ENCODE peak calls at places on chromosomes 13 and 19, in seven cellular contexts. One of them, this sample, is unnamed.

GRCh38 chr13:42002066-42002465 is 41.2 kb upstream of the VWA8 start:
- DNase-seq in HCT116: no peak
- DNase-seq in H1: no peak
- DNase-seq in HepG2: no peak
- DNase-seq in GM12878: no peak
- DNase-seq in endothelial cell of umbilical vein: no peak
- DNase-seq in K562: no peak
- DNase-seq in this sample: no peak

GRCh38 chr13:97353927-97354326 is 80.0 kb upstream of the RAP2A start:
- DNase-seq in HCT116: no peak
- DNase-seq in H1: no peak
- DNase-seq in HepG2: no peak
- DNase-seq in GM12878: no peak
- DNase-seq in endothelial cell of umbilical vein: no peak
- DNase-seq in K562: no peak
- DNase-seq in this sample: no peak

GRCh38 chr19:10797541-10798256 is 38.3 kb downstream of the TMED1 start:
- DNase-seq in HCT116: no peak
- DNase-seq in H1: no peak
- DNase-seq in HepG2: no peak
- DNase-seq in GM12878: peak
- DNase-seq in endothelial cell of umbilical vein: peak
- DNase-seq in K562: no peak
- DNase-seq in this sample: no peak

GRCh38 chr13:46058268-46058667 is 5.7 kb upstream of the ZC3H13 start:
- DNase-seq in HCT116: no peak
- DNase-seq in H1: no peak
- DNase-seq in HepG2: no peak
- DNase-seq in GM12878: no peak
- DNase-seq in endothelial cell of umbilical vein: no peak
- DNase-seq in K562: no peak
- DNase-seq in this sample: no peak

GRCh38 chr19:34171539-34171876 is 796 bp upstream of the LSM14A start:
- DNase-seq in HCT116: no peak
- DNase-seq in H1: no peak
- DNase-seq in HepG2: no peak
- DNase-seq in GM12878: peak
- DNase-seq in endothelial cell of umbilical vein: no peak
- DNase-seq in K562: no peak
- DNase-seq in this sample: no peak

GRCh38 chr19:16374436-16374835 is 49.8 kb downstream of the KLF2 start:
- DNase-seq in HCT116: no peak
- DNase-seq in H1: no peak
- DNase-seq in HepG2: no peak
- DNase-seq in GM12878: no peak
- DNase-seq in endothelial cell of umbilical vein: no peak
- DNase-seq in K562: no peak
- DNase-seq in this sample: no peak

GRCh38 chr13:41456768-41457588 is at the start of gene RGCC:
- DNase-seq in HCT116: peak
- DNase-seq in H1: no peak
- DNase-seq in HepG2: peak
- DNase-seq in GM12878: no peak
- DNase-seq in endothelial cell of umbilical vein: peak
- DNase-seq in K562: peak
- DNase-seq in this sample: no peak

GRCh38 chr19:3506384-3507340 is 551 bp downstream of the FZR1 start:
- DNase-seq in HCT116: no peak
- DNase-seq in H1: no peak
- DNase-seq in HepG2: no peak
- DNase-seq in GM12878: no peak
- DNase-seq in endothelial cell of umbilical vein: peak
- DNase-seq in K562: peak
- DNase-seq in this sample: no peak

GRCh38 chr13:91141619-91142061 is 205.8 kb upstream of the MIR17HG start:
- DNase-seq in HCT116: no peak
- DNase-seq in H1: no peak
- DNase-seq in HepG2: no peak
- DNase-seq in GM12878: no peak
- DNase-seq in endothelial cell of umbilical vein: no peak
- DNase-seq in K562: no peak
- DNase-seq in this sample: no peak

GRCh38 chr13:43797869-43798268 is 11.1 kb upstream of the ENOX1 start:
- DNase-seq in HCT116: no peak
- DNase-seq in H1: no peak
- DNase-seq in HepG2: no peak
- DNase-seq in GM12878: no peak
- DNase-seq in endothelial cell of umbilical vein: no peak
- DNase-seq in K562: no peak
- DNase-seq in this sample: no peak

GRCh38 chr13:48448285-48448962 is 35.5 kb upstream of the LPAR6 start:
- DNase-seq in HCT116: no peak
- DNase-seq in H1: no peak
- DNase-seq in HepG2: no peak
- DNase-seq in GM12878: no peak
- DNase-seq in endothelial cell of umbilical vein: peak
- DNase-seq in K562: no peak
- DNase-seq in this sample: no peak

GRCh38 chr13:40517486-40518311 is 148.7 kb downstream of the FOXO1 start:
- DNase-seq in HCT116: no peak
- DNase-seq in H1: no peak
- DNase-seq in HepG2: no peak
- DNase-seq in GM12878: peak
- DNase-seq in endothelial cell of umbilical vein: no peak
- DNase-seq in K562: no peak
- DNase-seq in this sample: no peak

GRCh38 chr13:77779461-77780272 is 82.2 kb downstream of the SLAIN1 start:
- DNase-seq in HCT116: peak
- DNase-seq in H1: no peak
- DNase-seq in HepG2: peak
- DNase-seq in GM12878: peak
- DNase-seq in endothelial cell of umbilical vein: peak
- DNase-seq in K562: peak
- DNase-seq in this sample: peak

GRCh38 chr19:53037101-53038097 is 7.1 kb upstream of the ERVV-2 start:
- DNase-seq in HCT116: no peak
- DNase-seq in H1: no peak
- DNase-seq in HepG2: no peak
- DNase-seq in GM12878: no peak
- DNase-seq in endothelial cell of umbilical vein: peak
- DNase-seq in K562: peak
- DNase-seq in this sample: no peak

GRCh38 chr19:6778386-6778785 is 5.9 kb downstream of the VAV1 start:
- DNase-seq in HCT116: no peak
- DNase-seq in H1: no peak
- DNase-seq in HepG2: no peak
- DNase-seq in GM12878: no peak
- DNase-seq in endothelial cell of umbilical vein: no peak
- DNase-seq in K562: no peak
- DNase-seq in this sample: no peak

GRCh38 chr13:25118371-25118770 is 22.4 kb downstream of the PABPC3 start:
- DNase-seq in HCT116: no peak
- DNase-seq in H1: no peak
- DNase-seq in HepG2: no peak
- DNase-seq in GM12878: no peak
- DNase-seq in endothelial cell of umbilical vein: no peak
- DNase-seq in K562: no peak
- DNase-seq in this sample: no peak

GRCh38 chr13:109576331-109576813 is 210.0 kb downstream of the IRS2 start:
- DNase-seq in HCT116: no peak
- DNase-seq in H1: no peak
- DNase-seq in HepG2: no peak
- DNase-seq in GM12878: no peak
- DNase-seq in endothelial cell of umbilical vein: no peak
- DNase-seq in K562: no peak
- DNase-seq in this sample: no peak

GRCh38 chr19:35080613-35081170 is 34.9 kb upstream of the FXYD3 start:
- DNase-seq in HCT116: no peak
- DNase-seq in H1: no peak
- DNase-seq in HepG2: no peak
- DNase-seq in GM12878: no peak
- DNase-seq in endothelial cell of umbilical vein: no peak
- DNase-seq in K562: no peak
- DNase-seq in this sample: no peak

GRCh38 chr19:6753178-6754031 is 13.8 kb downstream of the SH2D3A start:
- DNase-seq in HCT116: peak
- DNase-seq in H1: peak
- DNase-seq in HepG2: peak
- DNase-seq in GM12878: peak
- DNase-seq in endothelial cell of umbilical vein: peak
- DNase-seq in K562: peak
- DNase-seq in this sample: peak

GRCh38 chr13:20475927-20476691 is 49.5 kb downstream of the CRYL1 start:
- DNase-seq in HCT116: no peak
- DNase-seq in H1: no peak
- DNase-seq in HepG2: no peak
- DNase-seq in GM12878: peak
- DNase-seq in endothelial cell of umbilical vein: no peak
- DNase-seq in K562: no peak
- DNase-seq in this sample: no peak

GRCh38 chr13:81714513-81714912 is 1373.6 kb upstream of the SPRY2 start:
- DNase-seq in HCT116: no peak
- DNase-seq in H1: no peak
- DNase-seq in HepG2: no peak
- DNase-seq in GM12878: no peak
- DNase-seq in endothelial cell of umbilical vein: no peak
- DNase-seq in K562: no peak
- DNase-seq in this sample: no peak

DNA sequence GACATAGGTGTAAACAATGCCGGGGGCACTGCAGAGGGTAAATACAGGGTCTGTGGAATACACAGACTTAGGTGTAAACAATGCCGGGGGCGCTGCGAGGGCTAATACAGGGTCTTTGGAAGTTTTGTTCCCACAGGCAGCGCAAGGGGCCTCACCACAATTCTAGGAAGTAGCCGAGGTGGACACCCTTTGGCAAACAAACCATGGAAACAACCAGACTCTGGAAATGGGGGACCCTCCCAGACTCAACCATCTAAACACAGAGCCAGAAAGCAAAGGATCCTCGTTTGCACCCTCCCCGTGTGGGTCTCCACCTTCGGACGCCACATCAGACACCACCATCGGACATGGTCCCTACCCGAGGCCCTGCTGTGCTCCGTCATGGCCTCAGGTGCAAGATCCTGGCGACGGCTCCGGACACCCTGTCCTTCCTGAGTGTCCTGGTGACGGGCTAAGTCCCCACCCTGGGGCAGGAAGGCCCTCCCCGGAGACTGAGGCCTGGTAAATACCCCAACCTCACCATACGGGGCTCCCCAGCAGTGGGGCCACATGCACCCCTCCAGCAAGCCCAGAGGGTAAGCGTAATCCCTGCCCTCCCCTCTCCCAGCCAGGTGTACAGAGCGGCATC is 16.7 kb upstream of the PLPP2 start:
- DNase-seq in HCT116: no peak
- DNase-seq in H1: no peak
- DNase-seq in HepG2: no peak
- DNase-seq in GM12878: no peak
- DNase-seq in endothelial cell of umbilical vein: no peak
- DNase-seq in K562: no peak
- DNase-seq in this sample: no peak
- TF ChIP-seq EZH2 in HCT116: no peak
- TF ChIP-seq EZH2 in H1: no peak
- TF ChIP-seq EZH2 in HepG2: no peak
- TF ChIP-seq EZH2 in GM12878: no peak
- TF ChIP-seq EZH2 in endothelial cell of umbilical vein: no peak
- TF ChIP-seq EZH2 in K562: no peak
- TF ChIP-seq EZH2 in this sample: no peak

GRCh38 chr19:49859838-49860715 is 7.3 kb downstream of the PNKP start:
- DNase-seq in HCT116: no peak
- DNase-seq in H1: no peak
- DNase-seq in HepG2: no peak
- DNase-seq in GM12878: no peak
- DNase-seq in endothelial cell of umbilical vein: no peak
- DNase-seq in K562: no peak
- DNase-seq in this sample: no peak
- TF ChIP-seq POLR2AphosphoS5 in HCT116: peak
- TF ChIP-seq POLR2AphosphoS5 in H1: peak
- TF ChIP-seq POLR2AphosphoS5 in HepG2: no peak
- TF ChIP-seq POLR2AphosphoS5 in GM12878: peak
- TF ChIP-seq POLR2AphosphoS5 in endothelial cell of umbilical vein: no peak
- TF ChIP-seq POLR2AphosphoS5 in K562: no peak
- TF ChIP-seq POLR2AphosphoS5 in this sample: no peak

DNA sequence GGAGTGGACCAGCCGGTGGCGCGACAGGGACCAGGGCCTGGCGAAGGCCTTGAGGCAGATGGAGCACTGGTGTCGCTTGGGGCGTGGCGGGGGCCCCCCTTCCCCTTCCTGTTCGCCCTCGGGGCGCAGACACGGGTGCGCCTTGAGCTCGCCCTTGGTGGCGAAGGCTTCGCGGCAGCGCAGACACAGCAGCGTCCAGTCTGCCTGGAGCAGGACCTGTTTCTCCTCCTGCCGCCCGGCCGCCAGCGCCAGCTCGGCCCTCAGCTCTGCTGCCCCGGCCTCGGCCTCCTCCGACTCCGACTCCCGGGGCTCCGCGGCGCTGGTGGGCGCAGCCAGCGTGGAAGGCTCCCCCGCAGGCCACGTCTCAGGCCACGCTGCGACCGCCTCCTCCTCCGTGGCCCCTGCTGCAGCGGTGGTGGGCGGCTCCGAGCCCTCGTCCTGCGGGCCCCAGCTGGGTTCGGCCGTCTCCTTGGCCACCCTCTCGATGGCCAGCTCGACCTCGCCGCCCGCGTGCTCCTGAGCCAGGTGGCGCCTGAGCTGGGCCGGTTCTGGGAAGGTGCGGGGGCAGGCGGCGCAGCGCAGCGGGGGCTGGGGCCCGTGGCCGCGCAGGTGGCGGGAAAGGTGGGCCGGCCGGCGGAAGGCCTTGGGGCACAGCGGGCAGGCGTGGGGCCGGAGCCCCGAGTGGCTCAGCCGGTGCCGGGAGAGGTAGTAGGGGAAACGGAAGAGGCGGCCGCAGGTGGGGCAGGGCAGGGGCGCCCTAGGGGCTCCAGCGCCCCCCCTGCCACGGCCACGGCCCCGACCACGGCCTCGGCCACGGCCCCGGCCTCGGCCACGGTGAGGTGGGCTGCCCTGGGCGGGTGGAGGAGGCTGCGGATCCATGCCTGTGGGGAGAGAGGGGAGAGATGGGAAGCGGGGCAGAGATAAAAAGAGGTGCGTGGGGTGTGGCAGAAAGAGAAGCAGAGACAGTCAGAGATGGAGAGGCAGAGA is 1.6 kb downstream of the ZNF579 start:
- DNase-seq in HCT116: no peak
- DNase-seq in H1: no peak
- DNase-seq in HepG2: no peak
- DNase-seq in GM12878: no peak
- DNase-seq in endothelial cell of umbilical vein: no peak
- DNase-seq in K562: no peak
- DNase-seq in this sample: no peak
- H3K9ac ChIP-seq in HCT116: peak
- H3K9ac ChIP-seq in H1: no peak
- H3K9ac ChIP-seq in HepG2: peak
- H3K9ac ChIP-seq in GM12878: no peak
- H3K9ac ChIP-seq in endothelial cell of umbilical vein: peak
- H3K9ac ChIP-seq in K562: peak
- H3K9ac ChIP-seq in this sample: peak

DNA sequence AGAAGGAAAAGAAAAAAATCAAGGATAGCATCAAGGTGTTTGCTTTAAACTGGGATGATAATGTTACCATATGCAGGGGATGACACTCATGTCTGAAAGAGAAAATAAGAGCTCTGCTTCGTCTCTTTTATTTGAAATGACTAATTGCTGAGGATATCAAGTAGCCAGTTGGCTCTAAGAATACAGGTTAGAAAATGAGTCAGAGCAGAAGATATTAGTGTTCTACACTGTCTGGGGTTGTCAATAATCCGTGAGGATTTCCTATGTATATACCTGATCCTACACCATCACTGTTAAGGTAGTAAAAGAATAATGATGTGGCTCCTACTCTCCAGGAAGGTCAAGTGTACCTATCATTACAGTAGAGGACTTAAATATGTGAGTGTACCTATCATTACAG is 562.5 kb downstream of the GPC6 start:
- DNase-seq in HCT116: no peak
- DNase-seq in H1: no peak
- DNase-seq in HepG2: no peak
- DNase-seq in GM12878: no peak
- DNase-seq in endothelial cell of umbilical vein: no peak
- DNase-seq in K562: no peak
- DNase-seq in this sample: no peak
- TF ChIP-seq EZH2 in HCT116: no peak
- TF ChIP-seq EZH2 in H1: no peak
- TF ChIP-seq EZH2 in HepG2: no peak
- TF ChIP-seq EZH2 in GM12878: no peak
- TF ChIP-seq EZH2 in endothelial cell of umbilical vein: no peak
- TF ChIP-seq EZH2 in K562: no peak
- TF ChIP-seq EZH2 in this sample: no peak

This sample was measured in SK-N-MC.